ENCODE peak calls at places on chromosomes 6 and 20, in seven cellular contexts. M is stimulated activated CD4-positive, alpha-beta T cell treated with anti-CD3 and anti-CD28 coated beads, Interleukin-4, amount 100 ng/mL, for 48 hours; X is A549; V is dorsolateral prefrontal cortex; S is activated T-helper 1 cell treated with anti-CD3 and anti-CD28 coated beads, Interleukin-2, amount 50 U/mL, for 16 hours; R is left ventricle myocardium superior; E is CD8-positive, alpha-beta memory T cell. B is an unnamed sample.

GRCh38 chr6:106509420-106510089 is 119.7 kb downstream of the RTN4IP1 start:
- DNase-seq in X (no peak), M (no peak), V (no peak), S (no peak), E (no peak), R (no peak), B (no peak)

GRCh38 chr6:105733556-105734162 is 330.8 kb upstream of the PREP start:
- DNase-seq in R (no peak), M (no peak), V (no peak), S (no peak), X (peak), E (no peak), B (no peak)

GRCh38 chr20:17531537-17532025 is 402 bp upstream of the BFSP1 start:
- DNase-seq in S (no peak), V (no peak), E (no peak), R (no peak), M (no peak), X (no peak), B (no peak)

GRCh38 chr6:8983202-8983688 is 547.9 kb upstream of the SLC35B3 start:
- DNase-seq in R (peak), M (peak), S (no peak), X (peak), V (peak), E (no peak), B (peak)

GRCh38 chr6:167815296-167815980 is 11.3 kb upstream of the AFDN start:
- DNase-seq in X (no peak), M (no peak), V (no peak), S (no peak), R (no peak), E (no peak), B (no peak)

GRCh38 chr6:100677240-100677639 is 203.9 kb downstream of the ASCC3 start:
- DNase-seq in M (no peak), V (no peak), R (no peak), S (no peak), E (no peak), X (no peak), B (no peak)

GRCh38 chr6:77034161-77034560 is 429.1 kb downstream of the HTR1B start:
- DNase-seq in M (no peak), E (no peak), S (no peak), V (no peak), X (no peak), R (no peak), B (peak)

GRCh38 chr6:93784794-93785757 is 365.7 kb upstream of the EPHA7 start:
- DNase-seq in E (no peak), M (no peak), R (no peak), S (no peak), V (no peak), X (peak), B (no peak)

GRCh38 chr20:13165203-13165602 is 55.9 kb upstream of the ISM1 start:
- DNase-seq in V (no peak), S (no peak), E (no peak), R (no peak), X (no peak), M (no peak), B (no peak)

GRCh38 chr6:102474041-102474807 is 1080.7 kb downstream of the GRIK2 start:
- DNase-seq in V (no peak), R (no peak), X (no peak), M (no peak), S (no peak), E (no peak), B (no peak)

GRCh38 chr6:110541701-110542309 is 65.4 kb upstream of the SLC22A16 start:
- DNase-seq in M (no peak), R (peak), V (peak), E (no peak), X (no peak), S (no peak), B (no peak)

GRCh38 chr6:152054441-152054840 is 247.0 kb downstream of the ESR1 start:
- DNase-seq in V (no peak), S (no peak), M (no peak), X (peak), E (no peak), R (no peak), B (peak)

GRCh38 chr6:89803271-89803670 is 16.3 kb downstream of the MDN1 start:
- DNase-seq in V (no peak), E (no peak), S (no peak), X (no peak), R (no peak), M (no peak), B (no peak)

GRCh38 chr20:59618131-59618530 is 13.8 kb downstream of the PHACTR3 start:
- DNase-seq in S (no peak), M (no peak), E (no peak), R (no peak), V (no peak), X (no peak), B (no peak)

GRCh38 chr20:34986311-34987287 is 30.9 kb downstream of the MYH7B start:
- DNase-seq in V (no peak), S (no peak), M (no peak), R (peak), E (no peak), X (no peak), B (no peak)

GRCh38 chr6:87669051-87669450 is 33.0 kb downstream of the AKIRIN2 start:
- DNase-seq in R (no peak), S (no peak), X (no peak), M (no peak), V (no peak), E (no peak), B (no peak)

GRCh38 chr20:23231561-23232218 is 118.9 kb upstream of the NXT1 start:
- DNase-seq in V (no peak), R (no peak), M (no peak), X (no peak), E (no peak), S (no peak), B (no peak)

GRCh38 chr20:62936996-62937352 is 973 bp upstream of the GID8 start:
- DNase-seq in E (no peak), V (no peak), S (no peak), M (no peak), R (no peak), X (peak), B (peak)

GRCh38 chr6:3748726-3749389 is 2.7 kb downstream of the PXDC1 start:
- DNase-seq in R (no peak), M (no peak), E (no peak), S (no peak), V (no peak), X (no peak), B (no peak)

GRCh38 chr6:154506108-154506507 is 4.4 kb downstream of the CNKSR3 start:
- DNase-seq in M (no peak), V (no peak), R (no peak), S (no peak), X (no peak), E (no peak), B (no peak)

GRCh38 chr20:46151936-46152335 is 33.8 kb downstream of the CD40 start:
- DNase-seq in E (no peak), S (no peak), R (no peak), M (peak), V (no peak), X (peak), B (no peak)

GRCh38 chr6:51841656-51842055 is 245.8 kb downstream of the PKHD1 start:
- DNase-seq in V (no peak), E (no peak), S (no peak), M (no peak), X (no peak), R (no peak), B (no peak)

GRCh38 chr20:56418385-56418861 is 6.4 kb downstream of the CASS4 start:
- DNase-seq in X (no peak), S (no peak), V (no peak), E (no peak), M (no peak), R (no peak), B (no peak)

GRCh38 chr6:84798257-84798656 is 33.9 kb upstream of the TBX18 start:
- DNase-seq in V (no peak), R (no peak), M (no peak), X (no peak), S (no peak), E (no peak), B (no peak)

GRCh38 chr6:145086197-145086596 is 649.1 kb downstream of the EPM2A start:
- DNase-seq in X (no peak), E (no peak), V (no peak), S (no peak), M (no peak), R (peak), B (peak)

GRCh38 chr20:49742948-49743347 is 29.3 kb upstream of the B4GALT5 start:
- DNase-seq in X (no peak), M (no peak), E (no peak), S (no peak), R (no peak), V (no peak), B (no peak)

GRCh38 chr6:131682427-131682826 is 18.8 kb downstream of the OR2A4 start:
- DNase-seq in X (peak), E (no peak), S (no peak), R (no peak), M (no peak), V (no peak), B (no peak)

GRCh38 chr6:96246563-96246962 is 230.8 kb downstream of the FUT9 start:
- DNase-seq in R (no peak), S (no peak), E (no peak), M (no peak), X (no peak), V (no peak), B (no peak)

GRCh38 chr6:53961679-53962370 is 149.4 kb upstream of the MLIP start:
- DNase-seq in R (no peak), M (no peak), V (no peak), E (no peak), X (peak), S (no peak), B (no peak)

GRCh38 chr6:33731751-33732282 is 14.9 kb downstream of the IP6K3 start:
- DNase-seq in M (no peak), R (peak), V (no peak), X (no peak), E (no peak), S (no peak), B (no peak)